ENCODE peak calls at places on chromosomes 2 and 18, in five cellular contexts. One of them, this sample, is unnamed.

GRCh38 chr18:2390158-2390557 is 181.1 kb downstream of the METTL4 start:
- DNase-seq in colonic mucosa: no peak
- DNase-seq in lower leg skin: no peak
- DNase-seq in CD8-positive, alpha-beta memory T cell: no peak
- DNase-seq in cardiac muscle cell: no peak
- DNase-seq in this sample: no peak

GRCh38 chr2:26652361-26653041 is 11.3 kb upstream of the CIB4 start:
- DNase-seq in colonic mucosa: peak
- DNase-seq in lower leg skin: peak
- DNase-seq in cardiac muscle cell: peak
- DNase-seq in CD8-positive, alpha-beta memory T cell: no peak
- DNase-seq in this sample: no peak

GRCh38 chr2:61889212-61889956 is 928 bp upstream of the CCT4 start:
- DNase-seq in lower leg skin: no peak
- DNase-seq in colonic mucosa: peak
- DNase-seq in cardiac muscle cell: no peak
- DNase-seq in CD8-positive, alpha-beta memory T cell: no peak
- DNase-seq in this sample: no peak

GRCh38 chr2:189178726-189179606 is 595 bp downstream of the COL5A2 start:
- DNase-seq in cardiac muscle cell: peak
- DNase-seq in colonic mucosa: no peak
- DNase-seq in lower leg skin: no peak
- DNase-seq in CD8-positive, alpha-beta memory T cell: no peak
- DNase-seq in this sample: no peak

GRCh38 chr2:113039675-113040074 is 13.0 kb downstream of the IL36B start:
- DNase-seq in cardiac muscle cell: no peak
- DNase-seq in colonic mucosa: no peak
- DNase-seq in CD8-positive, alpha-beta memory T cell: no peak
- DNase-seq in lower leg skin: no peak
- DNase-seq in this sample: no peak

GRCh38 chr2:98389248-98389605 is 43.0 kb downstream of the CNGA3 start:
- DNase-seq in cardiac muscle cell: no peak
- DNase-seq in CD8-positive, alpha-beta memory T cell: no peak
- DNase-seq in colonic mucosa: no peak
- DNase-seq in lower leg skin: peak
- DNase-seq in this sample: no peak

GRCh38 chr2:167489307-167489706 is 601.0 kb downstream of the XIRP2 start:
- DNase-seq in colonic mucosa: no peak
- DNase-seq in CD8-positive, alpha-beta memory T cell: no peak
- DNase-seq in cardiac muscle cell: no peak
- DNase-seq in lower leg skin: no peak
- DNase-seq in this sample: no peak

GRCh38 chr2:239326831-239327535 is 73.8 kb downstream of the HDAC4 start:
- DNase-seq in colonic mucosa: peak
- DNase-seq in lower leg skin: peak
- DNase-seq in cardiac muscle cell: no peak
- DNase-seq in CD8-positive, alpha-beta memory T cell: peak
- DNase-seq in this sample: peak

GRCh38 chr2:65054749-65055426 is 1.3 kb upstream of the CEP68 start:
- DNase-seq in lower leg skin: peak
- DNase-seq in colonic mucosa: no peak
- DNase-seq in cardiac muscle cell: no peak
- DNase-seq in CD8-positive, alpha-beta memory T cell: no peak
- DNase-seq in this sample: no peak
- H3K4me3 ChIP-seq in lower leg skin: no peak
- H3K4me3 ChIP-seq in colonic mucosa: no peak
- H3K4me3 ChIP-seq in cardiac muscle cell: no peak
- H3K4me3 ChIP-seq in CD8-positive, alpha-beta memory T cell: peak
- H3K4me3 ChIP-seq in this sample: peak

GRCh38 chr2:159715451-159715850 is 3.1 kb downstream of the MARCHF7 start:
- DNase-seq in CD8-positive, alpha-beta memory T cell: no peak
- DNase-seq in colonic mucosa: no peak
- DNase-seq in cardiac muscle cell: no peak
- DNase-seq in lower leg skin: no peak
- DNase-seq in this sample: no peak
- H3K4me3 ChIP-seq in CD8-positive, alpha-beta memory T cell: no peak
- H3K4me3 ChIP-seq in colonic mucosa: no peak
- H3K4me3 ChIP-seq in cardiac muscle cell: no peak
- H3K4me3 ChIP-seq in lower leg skin: no peak
- H3K4me3 ChIP-seq in this sample: no peak

GRCh38 chr2:172086349-172087190 is 1.3 kb downstream of the DLX1 start:
- DNase-seq in colonic mucosa: peak
- DNase-seq in CD8-positive, alpha-beta memory T cell: peak
- DNase-seq in lower leg skin: no peak
- DNase-seq in cardiac muscle cell: no peak
- DNase-seq in this sample: no peak
- H3K4me3 ChIP-seq in colonic mucosa: no peak
- H3K4me3 ChIP-seq in CD8-positive, alpha-beta memory T cell: no peak
- H3K4me3 ChIP-seq in lower leg skin: no peak
- H3K4me3 ChIP-seq in cardiac muscle cell: no peak
- H3K4me3 ChIP-seq in this sample: peak

GRCh38 chr2:42791606-42792005 is 777 bp downstream of the HAAO start:
- DNase-seq in cardiac muscle cell: no peak
- DNase-seq in colonic mucosa: no peak
- DNase-seq in lower leg skin: peak
- DNase-seq in CD8-positive, alpha-beta memory T cell: no peak
- DNase-seq in this sample: no peak
- H3K4me3 ChIP-seq in cardiac muscle cell: no peak
- H3K4me3 ChIP-seq in colonic mucosa: peak
- H3K4me3 ChIP-seq in lower leg skin: no peak
- H3K4me3 ChIP-seq in CD8-positive, alpha-beta memory T cell: no peak
- H3K4me3 ChIP-seq in this sample: no peak

GRCh38 chr18:23778828-23779227 is 89.6 kb downstream of the LAMA3 start:
- DNase-seq in CD8-positive, alpha-beta memory T cell: no peak
- DNase-seq in lower leg skin: no peak
- DNase-seq in colonic mucosa: no peak
- DNase-seq in cardiac muscle cell: no peak
- DNase-seq in this sample: no peak
- H3K4me3 ChIP-seq in CD8-positive, alpha-beta memory T cell: no peak
- H3K4me3 ChIP-seq in lower leg skin: no peak
- H3K4me3 ChIP-seq in colonic mucosa: no peak
- H3K4me3 ChIP-seq in cardiac muscle cell: no peak
- H3K4me3 ChIP-seq in this sample: no peak

DNA sequence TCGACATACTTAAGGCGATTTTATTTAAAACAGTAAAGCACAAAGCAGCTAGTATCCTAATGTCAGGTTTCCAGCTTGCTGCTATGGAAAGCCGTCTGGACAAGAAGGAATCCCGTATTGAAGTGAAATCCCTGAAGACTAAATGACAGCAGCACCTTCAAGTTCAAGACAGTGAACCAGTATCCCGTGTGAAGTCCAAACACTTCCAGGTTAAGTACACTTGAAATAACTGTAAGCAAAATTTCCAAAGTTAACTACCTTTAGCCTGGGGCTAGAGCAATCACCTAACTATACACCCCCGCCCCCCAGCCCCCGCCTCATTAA is 1.2 kb downstream of the MBOAT2 start:
- DNase-seq in cardiac muscle cell: no peak
- DNase-seq in CD8-positive, alpha-beta memory T cell: no peak
- DNase-seq in colonic mucosa: no peak
- DNase-seq in lower leg skin: no peak
- DNase-seq in this sample: no peak
- H3K4me3 ChIP-seq in cardiac muscle cell: peak
- H3K4me3 ChIP-seq in CD8-positive, alpha-beta memory T cell: no peak
- H3K4me3 ChIP-seq in colonic mucosa: no peak
- H3K4me3 ChIP-seq in lower leg skin: no peak
- H3K4me3 ChIP-seq in this sample: no peak

GRCh38 chr18:61948842-61949438 is 56.1 kb upstream of the RNF152 start:
- DNase-seq in lower leg skin: no peak
- DNase-seq in colonic mucosa: no peak
- DNase-seq in CD8-positive, alpha-beta memory T cell: no peak
- DNase-seq in cardiac muscle cell: no peak
- DNase-seq in this sample: no peak
- H3K4me3 ChIP-seq in lower leg skin: no peak
- H3K4me3 ChIP-seq in colonic mucosa: no peak
- H3K4me3 ChIP-seq in CD8-positive, alpha-beta memory T cell: no peak
- H3K4me3 ChIP-seq in cardiac muscle cell: no peak
- H3K4me3 ChIP-seq in this sample: no peak

GRCh38 chr2:127888772-127889171 is 3.0 kb upstream of the AMMECR1L start:
- DNase-seq in colonic mucosa: no peak
- DNase-seq in CD8-positive, alpha-beta memory T cell: no peak
- DNase-seq in lower leg skin: no peak
- DNase-seq in cardiac muscle cell: no peak
- DNase-seq in this sample: no peak

GRCh38 chr2:127884436-127884835 is 1.3 kb downstream of the AMMECR1L start:
- DNase-seq in lower leg skin: peak
- DNase-seq in cardiac muscle cell: peak
- DNase-seq in colonic mucosa: no peak
- DNase-seq in CD8-positive, alpha-beta memory T cell: no peak
- DNase-seq in this sample: no peak

GRCh38 chr2:127891806-127892205 is 6.0 kb upstream of the AMMECR1L start:
- DNase-seq in colonic mucosa: no peak
- DNase-seq in cardiac muscle cell: no peak
- DNase-seq in CD8-positive, alpha-beta memory T cell: no peak
- DNase-seq in lower leg skin: no peak
- DNase-seq in this sample: no peak

GRCh38 chr2:127893033-127893432 is 7.3 kb upstream of the AMMECR1L start:
- DNase-seq in CD8-positive, alpha-beta memory T cell: no peak
- DNase-seq in cardiac muscle cell: no peak
- DNase-seq in lower leg skin: no peak
- DNase-seq in colonic mucosa: no peak
- DNase-seq in this sample: no peak

DNA sequence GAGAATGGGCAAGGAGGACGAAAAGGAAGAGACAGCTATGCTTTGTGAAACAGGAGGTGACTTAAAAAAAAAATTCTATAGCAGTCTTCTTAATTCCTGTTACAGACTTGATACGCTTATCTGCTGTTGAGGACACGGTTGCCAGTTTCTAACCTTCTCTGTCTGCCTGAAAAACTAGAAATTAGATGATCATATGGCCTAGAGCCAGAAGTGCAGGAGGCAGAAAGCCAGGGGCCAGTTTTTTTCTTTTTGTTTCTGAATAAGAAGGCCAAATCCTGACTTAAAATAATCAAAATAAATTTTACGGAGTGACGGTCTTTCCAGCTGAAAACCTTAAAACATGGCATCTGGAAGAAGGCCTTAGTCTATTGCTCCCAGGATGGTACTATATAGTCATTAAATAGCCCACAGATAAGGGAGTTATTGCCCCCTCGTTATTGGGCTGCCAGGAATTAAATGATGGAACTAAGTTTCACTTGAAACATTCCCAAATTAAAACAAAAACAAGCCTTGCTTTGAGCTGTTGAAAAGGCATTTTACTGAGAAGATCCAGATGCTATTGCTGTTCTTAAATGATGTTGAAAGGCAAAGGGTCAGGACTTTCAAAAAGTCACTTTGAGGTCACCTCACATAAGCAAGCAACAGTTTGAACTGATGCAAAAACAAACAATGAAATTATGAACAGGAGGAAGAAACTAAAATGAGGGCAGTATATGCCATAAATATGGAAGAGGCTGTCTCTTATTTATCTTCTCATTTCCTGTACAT is 1.9 kb upstream of the AMMECR1L start:
- DNase-seq in CD8-positive, alpha-beta memory T cell: no peak
- DNase-seq in lower leg skin: no peak
- DNase-seq in colonic mucosa: no peak
- DNase-seq in cardiac muscle cell: peak
- DNase-seq in this sample: no peak
- H3K4me3 ChIP-seq in CD8-positive, alpha-beta memory T cell: peak
- H3K4me3 ChIP-seq in lower leg skin: no peak
- H3K4me3 ChIP-seq in colonic mucosa: no peak
- H3K4me3 ChIP-seq in cardiac muscle cell: peak
- H3K4me3 ChIP-seq in this sample: peak

GRCh38 chr2:217960351-217960750 is 42.4 kb downstream of the TNS1 start:
- DNase-seq in cardiac muscle cell: no peak
- DNase-seq in lower leg skin: no peak
- DNase-seq in colonic mucosa: no peak
- DNase-seq in CD8-positive, alpha-beta memory T cell: no peak
- DNase-seq in this sample: no peak

GRCh38 chr2:217964255-217964654 is 38.5 kb downstream of the TNS1 start:
- DNase-seq in colonic mucosa: no peak
- DNase-seq in CD8-positive, alpha-beta memory T cell: no peak
- DNase-seq in lower leg skin: no peak
- DNase-seq in cardiac muscle cell: peak
- DNase-seq in this sample: no peak

GRCh38 chr2:217969588-217969987 is 33.2 kb downstream of the TNS1 start:
- DNase-seq in CD8-positive, alpha-beta memory T cell: no peak
- DNase-seq in lower leg skin: no peak
- DNase-seq in colonic mucosa: no peak
- DNase-seq in cardiac muscle cell: no peak
- DNase-seq in this sample: no peak

GRCh38 chr2:217966399-217967068 is 36.3 kb downstream of the TNS1 start:
- DNase-seq in lower leg skin: no peak
- DNase-seq in CD8-positive, alpha-beta memory T cell: no peak
- DNase-seq in colonic mucosa: no peak
- DNase-seq in cardiac muscle cell: peak
- DNase-seq in this sample: no peak

DNA sequence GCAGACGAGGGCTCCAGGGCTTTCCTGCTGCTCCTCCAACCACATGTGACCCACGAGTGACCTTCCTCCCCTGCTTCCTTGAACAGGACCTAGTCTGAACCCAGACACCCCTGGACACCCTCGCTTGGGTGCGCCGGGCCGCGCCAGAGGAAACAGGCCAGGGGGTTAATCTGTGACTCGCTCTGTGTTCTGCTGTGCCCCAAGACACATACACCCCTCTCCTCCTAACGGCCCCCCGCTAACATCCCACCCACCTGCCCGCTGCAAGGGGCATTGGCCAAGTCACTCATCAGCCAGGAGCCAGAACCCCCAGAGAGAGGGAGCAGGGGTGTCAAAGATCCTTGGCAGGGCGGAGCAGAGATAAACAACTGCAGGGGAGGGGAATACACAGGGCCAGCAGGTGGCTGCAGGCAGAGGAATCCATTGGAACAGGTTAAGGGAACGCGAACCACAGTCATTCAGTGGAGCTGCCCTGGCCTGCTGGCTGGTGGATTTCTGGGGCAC is 38.1 kb downstream of the TNS1 start:
- DNase-seq in lower leg skin: no peak
- DNase-seq in cardiac muscle cell: no peak
- DNase-seq in colonic mucosa: no peak
- DNase-seq in CD8-positive, alpha-beta memory T cell: no peak
- DNase-seq in this sample: no peak
- H3K4me3 ChIP-seq in lower leg skin: no peak
- H3K4me3 ChIP-seq in cardiac muscle cell: no peak
- H3K4me3 ChIP-seq in colonic mucosa: no peak
- H3K4me3 ChIP-seq in CD8-positive, alpha-beta memory T cell: no peak
- H3K4me3 ChIP-seq in this sample: no peak

This sample was measured in Jurkat, Clone E6-1.